ENCODE peak calls at places on chromosome 20, in ten cellular contexts. X is ovary; F is testis; V is thoracic aorta; C is foreskin keratinocyte; A is gastrocnemius medialis; Y is cardiac muscle cell; J is heart left ventricle; D is A549; Q is CD8-positive, alpha-beta T cell. K is an unnamed sample.

GRCh38 chr20:49388790-49389189 is 93.7 kb downstream of the KCNB1 start:
- DNase-seq in D (no peak), A (no peak), J (no peak), F (no peak), Y (no peak), X (no peak), V (no peak), C (no peak), Q (no peak), K (no peak)

GRCh38 chr20:11895832-11896484 is 21.7 kb upstream of the BTBD3 start:
- DNase-seq in A (no peak), Q (no peak), J (no peak), Y (no peak), F (no peak), X (no peak), D (no peak), V (no peak), C (no peak), K (no peak)

GRCh38 chr20:57847104-57847503 is 137.3 kb upstream of the PMEPA1 start:
- DNase-seq in Q (no peak), F (no peak), V (no peak), Y (no peak), C (no peak), J (no peak), X (no peak), A (no peak), D (no peak), K (no peak)

GRCh38 chr20:20360464-20360863 is 7.4 kb upstream of the INSM1 start:
- DNase-seq in D (peak), A (no peak), C (peak), Y (peak), V (no peak), X (no peak), Q (no peak), J (no peak), F (peak), K (no peak)

GRCh38 chr20:4041748-4042411 is 26.5 kb upstream of the RNF24 start:
- DNase-seq in D (peak), V (no peak), Q (no peak), J (no peak), Y (no peak), A (no peak), C (peak), F (peak), X (peak), K (no peak)

GRCh38 chr20:46990017-46990810 is 95.6 kb downstream of the EYA2 start:
- DNase-seq in C (no peak), D (no peak), A (no peak), V (no peak), Q (no peak), Y (no peak), F (no peak), J (no peak), X (no peak), K (no peak)

GRCh38 chr20:63183422-63184146 is 32.3 kb downstream of the YTHDF1 start:
- DNase-seq in A (no peak), J (no peak), D (peak), Q (peak), F (peak), C (peak), V (no peak), Y (peak), X (no peak), K (peak)

GRCh38 chr20:10115021-10115420 is 80.2 kb downstream of the ANKEF1 start:
- DNase-seq in X (no peak), C (peak), Y (no peak), F (no peak), D (no peak), J (no peak), V (no peak), A (no peak), Q (no peak), K (no peak)

GRCh38 chr20:13220857-13221297 is at the start of gene ISM1:
- DNase-seq in C (peak), F (peak), Q (peak), D (peak), J (no peak), V (no peak), A (no peak), X (no peak), Y (peak), K (peak)

GRCh38 chr20:688809-689208 is 13.2 kb upstream of the SCRT2 start:
- DNase-seq in F (no peak), D (no peak), A (no peak), J (no peak), Q (no peak), Y (no peak), V (no peak), X (no peak), C (no peak), K (no peak)

GRCh38 chr20:52682271-52682670 is 289.9 kb upstream of the TSHZ2 start:
- DNase-seq in D (no peak), C (no peak), J (no peak), Q (no peak), X (no peak), V (no peak), F (no peak), Y (no peak), A (no peak), K (no peak)

GRCh38 chr20:61571221-61571620 is 319.2 kb downstream of the CDH4 start:
- DNase-seq in Q (no peak), X (no peak), D (no peak), A (no peak), F (no peak), Y (no peak), V (no peak), J (no peak), C (no peak), K (no peak)

GRCh38 chr20:48015943-48016723 is 230.9 kb upstream of the SULF2 start:
- DNase-seq in C (no peak), Q (no peak), J (no peak), X (peak), Y (no peak), F (no peak), A (no peak), D (no peak), V (no peak), K (no peak)

GRCh38 chr20:48722737-48723191 is 105.0 kb downstream of the PREX1 start:
- DNase-seq in J (no peak), F (no peak), C (no peak), D (peak), X (no peak), Q (no peak), V (peak), Y (no peak), A (no peak), K (no peak)

GRCh38 chr20:19009071-19009688 is 195.6 kb downstream of the SCP2D1 start:
- DNase-seq in Y (no peak), J (no peak), V (no peak), F (no peak), D (no peak), X (no peak), Q (no peak), C (no peak), A (no peak), K (no peak)

GRCh38 chr20:6942266-6942665 is 174.8 kb downstream of the BMP2 start:
- DNase-seq in F (no peak), X (no peak), C (peak), V (no peak), Q (no peak), D (no peak), J (no peak), Y (no peak), A (no peak), K (no peak)

GRCh38 chr20:6944292-6944691 is 176.8 kb downstream of the BMP2 start:
- DNase-seq in A (no peak), F (no peak), Q (no peak), C (no peak), X (no peak), D (no peak), V (no peak), Y (no peak), J (no peak), K (no peak)

DNA sequence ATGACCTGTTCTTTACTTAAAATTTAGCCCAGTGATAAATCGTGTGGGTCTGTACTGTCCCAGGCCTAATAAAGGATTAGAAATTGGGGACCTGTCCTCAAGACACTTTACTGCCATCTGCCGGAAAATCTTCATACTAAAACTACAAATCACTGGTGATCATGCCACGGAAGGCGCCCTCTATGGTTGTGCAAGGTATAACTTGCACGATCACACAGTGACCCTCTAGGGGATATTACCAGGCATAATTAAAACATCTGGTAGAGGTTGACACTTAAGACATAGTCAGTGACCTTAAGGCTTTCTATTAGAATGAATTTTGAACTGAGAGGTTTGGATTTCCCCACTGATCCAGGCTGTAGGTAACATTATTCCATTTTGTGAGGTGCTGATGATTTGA is 172.6 kb downstream of the BMP2 start:
- DNase-seq in Q (no peak), A (no peak), J (no peak), D (peak), F (peak), C (peak), X (no peak), V (no peak), Y (peak), K (no peak)
- TF ChIP-seq CTCF in Q (no peak), A (no peak), J (peak), D (peak), F (peak), C (peak), X (no peak), V (no peak), Y (peak), K (no peak)

DNA sequence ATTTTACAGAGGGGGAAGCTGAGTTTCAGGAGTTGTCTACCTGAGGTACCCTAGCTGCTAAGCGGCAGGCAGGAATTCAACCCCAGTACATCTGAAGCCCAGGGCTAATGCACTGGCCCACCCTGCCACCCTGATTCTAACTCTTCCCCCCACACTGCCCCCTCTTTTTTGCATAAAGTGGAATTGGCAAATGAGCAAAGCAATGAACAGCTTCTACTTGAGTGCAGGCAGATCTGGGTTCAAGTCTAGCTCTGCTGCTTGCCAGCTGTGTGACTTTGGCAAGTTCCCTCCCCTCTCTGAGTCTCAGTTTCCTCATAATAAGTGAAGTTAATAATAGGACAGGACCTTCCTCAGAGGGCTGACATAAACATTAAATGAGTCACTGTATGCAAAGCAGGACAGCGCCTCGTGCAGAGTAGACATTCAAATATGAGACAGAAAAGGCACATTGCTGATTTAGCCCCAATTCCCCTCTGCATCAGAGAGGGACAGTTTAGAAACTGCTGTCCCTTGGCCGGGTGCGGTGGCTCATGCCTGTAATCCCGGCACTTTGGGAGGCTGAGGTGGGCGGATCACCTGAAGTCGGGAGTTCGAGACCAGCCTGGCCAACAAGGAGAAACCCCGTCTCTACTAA is 4.7 kb downstream of the ADA start:
- DNase-seq in C (peak), V (no peak), X (no peak), D (peak), Q (no peak), F (no peak), A (no peak), J (no peak), Y (no peak), K (no peak)
- H3K27ac ChIP-seq in C (no peak), V (no peak), X (no peak), D (no peak), Q (peak), F (no peak), A (peak), J (no peak), Y (no peak), K (peak)

GRCh38 chr20:5067877-5068276 is 51.9 kb downstream of the PCNA start:
- DNase-seq in V (no peak), F (no peak), Q (no peak), C (no peak), J (no peak), X (no peak), A (no peak), D (no peak), Y (no peak), K (no peak)
- TF ChIP-seq CTCF in V (no peak), F (no peak), Q (no peak), C (no peak), J (no peak), X (no peak), A (no peak), D (no peak), Y (no peak), K (no peak)

GRCh38 chr20:31747640-31748039 is 8.6 kb downstream of the TPX2 start:
- DNase-seq in Q (no peak), F (no peak), J (peak), Y (peak), A (peak), D (no peak), V (no peak), X (no peak), C (no peak), K (no peak)
- H3K27ac ChIP-seq in Q (no peak), F (no peak), J (peak), Y (peak), A (peak), D (no peak), V (no peak), X (no peak), C (no peak), K (no peak)

GRCh38 chr20:38935285-38935684 is 9.1 kb downstream of the FAM83D start:
- DNase-seq in Q (no peak), D (peak), X (no peak), Y (no peak), V (no peak), J (no peak), F (no peak), A (no peak), C (no peak), K (no peak)
- TF ChIP-seq CTCF in Q (no peak), D (peak), X (no peak), Y (peak), V (no peak), J (no peak), F (no peak), A (no peak), C (peak), K (no peak)

K was measured in CD4-positive, alpha-beta T cell.